ENCODE peak calls at places on chromosomes 2 and 18, in nine cellular contexts. One of them, this sample, is unnamed.

GRCh38 chr2:225994748-225995405 is 595.4 kb downstream of the NYAP2 start:
- DNase-seq in psoas muscle: no peak
- DNase-seq in stimulated activated CD8-positive, alpha-beta memory T cell treated with anti-CD3 and anti-CD28 coated beads, Interleukin-15, amount 100 ng/mL, for 24 hours: no peak
- DNase-seq in breast epithelium: no peak
- DNase-seq in omental fat pad: no peak
- DNase-seq in cerebellum: no peak
- DNase-seq in HFF-Myc: peak
- DNase-seq in activated CD4-positive, alpha-beta T cell treated with anti-CD3 and anti-CD28 coated beads for 36 hours: no peak
- DNase-seq in astrocyte: peak
- DNase-seq in this sample: no peak

GRCh38 chr2:207502199-207502598 is 27.6 kb upstream of the CREB1 start:
- DNase-seq in stimulated activated CD8-positive, alpha-beta memory T cell treated with anti-CD3 and anti-CD28 coated beads, Interleukin-15, amount 100 ng/mL, for 24 hours: no peak
- DNase-seq in omental fat pad: no peak
- DNase-seq in cerebellum: no peak
- DNase-seq in astrocyte: no peak
- DNase-seq in psoas muscle: no peak
- DNase-seq in HFF-Myc: no peak
- DNase-seq in breast epithelium: no peak
- DNase-seq in activated CD4-positive, alpha-beta T cell treated with anti-CD3 and anti-CD28 coated beads for 36 hours: no peak
- DNase-seq in this sample: no peak

GRCh38 chr2:48346124-48346536 is 183.8 kb upstream of the STON1 start:
- DNase-seq in omental fat pad: no peak
- DNase-seq in astrocyte: peak
- DNase-seq in breast epithelium: no peak
- DNase-seq in activated CD4-positive, alpha-beta T cell treated with anti-CD3 and anti-CD28 coated beads for 36 hours: no peak
- DNase-seq in cerebellum: peak
- DNase-seq in psoas muscle: peak
- DNase-seq in stimulated activated CD8-positive, alpha-beta memory T cell treated with anti-CD3 and anti-CD28 coated beads, Interleukin-15, amount 100 ng/mL, for 24 hours: no peak
- DNase-seq in HFF-Myc: peak
- DNase-seq in this sample: no peak

GRCh38 chr2:241730679-241731293 is 3.6 kb upstream of the D2HGDH start:
- DNase-seq in psoas muscle: no peak
- DNase-seq in HFF-Myc: no peak
- DNase-seq in activated CD4-positive, alpha-beta T cell treated with anti-CD3 and anti-CD28 coated beads for 36 hours: peak
- DNase-seq in stimulated activated CD8-positive, alpha-beta memory T cell treated with anti-CD3 and anti-CD28 coated beads, Interleukin-15, amount 100 ng/mL, for 24 hours: no peak
- DNase-seq in astrocyte: no peak
- DNase-seq in breast epithelium: no peak
- DNase-seq in cerebellum: no peak
- DNase-seq in omental fat pad: no peak
- DNase-seq in this sample: no peak

GRCh38 chr18:58201728-58202405 is 157.8 kb downstream of the NEDD4L start:
- DNase-seq in activated CD4-positive, alpha-beta T cell treated with anti-CD3 and anti-CD28 coated beads for 36 hours: no peak
- DNase-seq in omental fat pad: no peak
- DNase-seq in cerebellum: no peak
- DNase-seq in stimulated activated CD8-positive, alpha-beta memory T cell treated with anti-CD3 and anti-CD28 coated beads, Interleukin-15, amount 100 ng/mL, for 24 hours: no peak
- DNase-seq in HFF-Myc: no peak
- DNase-seq in psoas muscle: no peak
- DNase-seq in astrocyte: no peak
- DNase-seq in breast epithelium: no peak
- DNase-seq in this sample: no peak

GRCh38 chr2:138239902-138240595 is 261.5 kb upstream of the SPOPL start:
- DNase-seq in HFF-Myc: no peak
- DNase-seq in astrocyte: peak
- DNase-seq in omental fat pad: no peak
- DNase-seq in cerebellum: no peak
- DNase-seq in activated CD4-positive, alpha-beta T cell treated with anti-CD3 and anti-CD28 coated beads for 36 hours: no peak
- DNase-seq in breast epithelium: no peak
- DNase-seq in psoas muscle: no peak
- DNase-seq in stimulated activated CD8-positive, alpha-beta memory T cell treated with anti-CD3 and anti-CD28 coated beads, Interleukin-15, amount 100 ng/mL, for 24 hours: no peak
- DNase-seq in this sample: no peak

GRCh38 chr2:184199274-184199673 is 399.1 kb upstream of the ZNF804A start:
- DNase-seq in activated CD4-positive, alpha-beta T cell treated with anti-CD3 and anti-CD28 coated beads for 36 hours: no peak
- DNase-seq in psoas muscle: no peak
- DNase-seq in stimulated activated CD8-positive, alpha-beta memory T cell treated with anti-CD3 and anti-CD28 coated beads, Interleukin-15, amount 100 ng/mL, for 24 hours: no peak
- DNase-seq in cerebellum: no peak
- DNase-seq in HFF-Myc: no peak
- DNase-seq in omental fat pad: no peak
- DNase-seq in astrocyte: no peak
- DNase-seq in breast epithelium: no peak
- DNase-seq in this sample: no peak

GRCh38 chr18:73511751-73512525 is 635.7 kb downstream of the FBXO15 start:
- DNase-seq in stimulated activated CD8-positive, alpha-beta memory T cell treated with anti-CD3 and anti-CD28 coated beads, Interleukin-15, amount 100 ng/mL, for 24 hours: no peak
- DNase-seq in HFF-Myc: no peak
- DNase-seq in activated CD4-positive, alpha-beta T cell treated with anti-CD3 and anti-CD28 coated beads for 36 hours: no peak
- DNase-seq in cerebellum: no peak
- DNase-seq in astrocyte: peak
- DNase-seq in psoas muscle: no peak
- DNase-seq in breast epithelium: no peak
- DNase-seq in omental fat pad: no peak
- DNase-seq in this sample: no peak

GRCh38 chr2:159012142-159012541 is 43.7 kb downstream of the TANC1 start:
- DNase-seq in HFF-Myc: no peak
- DNase-seq in activated CD4-positive, alpha-beta T cell treated with anti-CD3 and anti-CD28 coated beads for 36 hours: no peak
- DNase-seq in omental fat pad: no peak
- DNase-seq in cerebellum: no peak
- DNase-seq in astrocyte: no peak
- DNase-seq in breast epithelium: no peak
- DNase-seq in psoas muscle: no peak
- DNase-seq in stimulated activated CD8-positive, alpha-beta memory T cell treated with anti-CD3 and anti-CD28 coated beads, Interleukin-15, amount 100 ng/mL, for 24 hours: no peak
- DNase-seq in this sample: no peak

GRCh38 chr18:22195052-22195451 is 25.7 kb downstream of the GATA6 start:
- DNase-seq in breast epithelium: no peak
- DNase-seq in cerebellum: no peak
- DNase-seq in HFF-Myc: no peak
- DNase-seq in activated CD4-positive, alpha-beta T cell treated with anti-CD3 and anti-CD28 coated beads for 36 hours: no peak
- DNase-seq in psoas muscle: no peak
- DNase-seq in omental fat pad: no peak
- DNase-seq in stimulated activated CD8-positive, alpha-beta memory T cell treated with anti-CD3 and anti-CD28 coated beads, Interleukin-15, amount 100 ng/mL, for 24 hours: no peak
- DNase-seq in astrocyte: no peak
- DNase-seq in this sample: no peak

GRCh38 chr18:53795061-53795460 is 429.4 kb downstream of the MBD2 start:
- DNase-seq in stimulated activated CD8-positive, alpha-beta memory T cell treated with anti-CD3 and anti-CD28 coated beads, Interleukin-15, amount 100 ng/mL, for 24 hours: no peak
- DNase-seq in astrocyte: peak
- DNase-seq in cerebellum: no peak
- DNase-seq in psoas muscle: no peak
- DNase-seq in omental fat pad: no peak
- DNase-seq in HFF-Myc: no peak
- DNase-seq in breast epithelium: no peak
- DNase-seq in activated CD4-positive, alpha-beta T cell treated with anti-CD3 and anti-CD28 coated beads for 36 hours: no peak
- DNase-seq in this sample: no peak

GRCh38 chr18:62741118-62741566 is 25.8 kb downstream of the PHLPP1 start:
- DNase-seq in activated CD4-positive, alpha-beta T cell treated with anti-CD3 and anti-CD28 coated beads for 36 hours: peak
- DNase-seq in psoas muscle: no peak
- DNase-seq in HFF-Myc: peak
- DNase-seq in omental fat pad: no peak
- DNase-seq in cerebellum: no peak
- DNase-seq in astrocyte: peak
- DNase-seq in breast epithelium: no peak
- DNase-seq in stimulated activated CD8-positive, alpha-beta memory T cell treated with anti-CD3 and anti-CD28 coated beads, Interleukin-15, amount 100 ng/mL, for 24 hours: no peak
- DNase-seq in this sample: no peak

GRCh38 chr2:6356127-6356761 is 509.5 kb downstream of the CMPK2 start:
- DNase-seq in breast epithelium: no peak
- DNase-seq in activated CD4-positive, alpha-beta T cell treated with anti-CD3 and anti-CD28 coated beads for 36 hours: no peak
- DNase-seq in omental fat pad: no peak
- DNase-seq in cerebellum: no peak
- DNase-seq in psoas muscle: no peak
- DNase-seq in astrocyte: no peak
- DNase-seq in HFF-Myc: no peak
- DNase-seq in stimulated activated CD8-positive, alpha-beta memory T cell treated with anti-CD3 and anti-CD28 coated beads, Interleukin-15, amount 100 ng/mL, for 24 hours: no peak
- DNase-seq in this sample: no peak

GRCh38 chr2:75010571-75010970 is 52.1 kb downstream of the POLE4 start:
- DNase-seq in astrocyte: no peak
- DNase-seq in stimulated activated CD8-positive, alpha-beta memory T cell treated with anti-CD3 and anti-CD28 coated beads, Interleukin-15, amount 100 ng/mL, for 24 hours: no peak
- DNase-seq in omental fat pad: no peak
- DNase-seq in breast epithelium: no peak
- DNase-seq in psoas muscle: no peak
- DNase-seq in HFF-Myc: no peak
- DNase-seq in cerebellum: no peak
- DNase-seq in activated CD4-positive, alpha-beta T cell treated with anti-CD3 and anti-CD28 coated beads for 36 hours: no peak
- DNase-seq in this sample: no peak

GRCh38 chr2:205405752-205406151 is 276.5 kb upstream of the NRP2 start:
- DNase-seq in stimulated activated CD8-positive, alpha-beta memory T cell treated with anti-CD3 and anti-CD28 coated beads, Interleukin-15, amount 100 ng/mL, for 24 hours: no peak
- DNase-seq in cerebellum: no peak
- DNase-seq in activated CD4-positive, alpha-beta T cell treated with anti-CD3 and anti-CD28 coated beads for 36 hours: no peak
- DNase-seq in HFF-Myc: peak
- DNase-seq in omental fat pad: no peak
- DNase-seq in psoas muscle: no peak
- DNase-seq in astrocyte: peak
- DNase-seq in breast epithelium: no peak
- DNase-seq in this sample: no peak

GRCh38 chr2:207061181-207061580 is 104.6 kb downstream of the KLF7 start:
- DNase-seq in astrocyte: peak
- DNase-seq in breast epithelium: no peak
- DNase-seq in stimulated activated CD8-positive, alpha-beta memory T cell treated with anti-CD3 and anti-CD28 coated beads, Interleukin-15, amount 100 ng/mL, for 24 hours: no peak
- DNase-seq in HFF-Myc: no peak
- DNase-seq in omental fat pad: no peak
- DNase-seq in psoas muscle: no peak
- DNase-seq in cerebellum: no peak
- DNase-seq in activated CD4-positive, alpha-beta T cell treated with anti-CD3 and anti-CD28 coated beads for 36 hours: no peak
- DNase-seq in this sample: no peak

GRCh38 chr2:114797942-114798341 is 355.5 kb downstream of the DPP10 start:
- DNase-seq in stimulated activated CD8-positive, alpha-beta memory T cell treated with anti-CD3 and anti-CD28 coated beads, Interleukin-15, amount 100 ng/mL, for 24 hours: no peak
- DNase-seq in psoas muscle: no peak
- DNase-seq in breast epithelium: no peak
- DNase-seq in omental fat pad: no peak
- DNase-seq in cerebellum: no peak
- DNase-seq in HFF-Myc: no peak
- DNase-seq in astrocyte: no peak
- DNase-seq in activated CD4-positive, alpha-beta T cell treated with anti-CD3 and anti-CD28 coated beads for 36 hours: no peak
- DNase-seq in this sample: no peak

GRCh38 chr18:46283895-46284295 is 179.7 kb downstream of the HAUS1 start:
- DNase-seq in cerebellum: no peak
- DNase-seq in breast epithelium: no peak
- DNase-seq in omental fat pad: no peak
- DNase-seq in psoas muscle: no peak
- DNase-seq in HFF-Myc: no peak
- DNase-seq in activated CD4-positive, alpha-beta T cell treated with anti-CD3 and anti-CD28 coated beads for 36 hours: no peak
- DNase-seq in astrocyte: no peak
- DNase-seq in stimulated activated CD8-positive, alpha-beta memory T cell treated with anti-CD3 and anti-CD28 coated beads, Interleukin-15, amount 100 ng/mL, for 24 hours: no peak
- DNase-seq in this sample: no peak

GRCh38 chr2:168184896-168185513 is 62.4 kb downstream of the STK39 start:
- DNase-seq in HFF-Myc: no peak
- DNase-seq in omental fat pad: no peak
- DNase-seq in cerebellum: no peak
- DNase-seq in activated CD4-positive, alpha-beta T cell treated with anti-CD3 and anti-CD28 coated beads for 36 hours: no peak
- DNase-seq in psoas muscle: no peak
- DNase-seq in stimulated activated CD8-positive, alpha-beta memory T cell treated with anti-CD3 and anti-CD28 coated beads, Interleukin-15, amount 100 ng/mL, for 24 hours: no peak
- DNase-seq in astrocyte: peak
- DNase-seq in breast epithelium: no peak
- DNase-seq in this sample: no peak

GRCh38 chr18:9810216-9810804 is 75.5 kb upstream of the TXNDC2 start:
- DNase-seq in cerebellum: no peak
- DNase-seq in HFF-Myc: no peak
- DNase-seq in omental fat pad: no peak
- DNase-seq in astrocyte: peak
- DNase-seq in stimulated activated CD8-positive, alpha-beta memory T cell treated with anti-CD3 and anti-CD28 coated beads, Interleukin-15, amount 100 ng/mL, for 24 hours: no peak
- DNase-seq in breast epithelium: no peak
- DNase-seq in psoas muscle: no peak
- DNase-seq in activated CD4-positive, alpha-beta T cell treated with anti-CD3 and anti-CD28 coated beads for 36 hours: no peak
- DNase-seq in this sample: no peak

GRCh38 chr2:214679736-214680135 is 129.7 kb downstream of the BARD1 start:
- DNase-seq in omental fat pad: no peak
- DNase-seq in activated CD4-positive, alpha-beta T cell treated with anti-CD3 and anti-CD28 coated beads for 36 hours: no peak
- DNase-seq in stimulated activated CD8-positive, alpha-beta memory T cell treated with anti-CD3 and anti-CD28 coated beads, Interleukin-15, amount 100 ng/mL, for 24 hours: no peak
- DNase-seq in cerebellum: no peak
- DNase-seq in astrocyte: no peak
- DNase-seq in HFF-Myc: no peak
- DNase-seq in breast epithelium: no peak
- DNase-seq in psoas muscle: no peak
- DNase-seq in this sample: no peak

GRCh38 chr2:230457073-230457768 is 41.2 kb downstream of the SP100 start:
- DNase-seq in activated CD4-positive, alpha-beta T cell treated with anti-CD3 and anti-CD28 coated beads for 36 hours: no peak
- DNase-seq in HFF-Myc: no peak
- DNase-seq in cerebellum: no peak
- DNase-seq in stimulated activated CD8-positive, alpha-beta memory T cell treated with anti-CD3 and anti-CD28 coated beads, Interleukin-15, amount 100 ng/mL, for 24 hours: no peak
- DNase-seq in breast epithelium: no peak
- DNase-seq in astrocyte: no peak
- DNase-seq in omental fat pad: no peak
- DNase-seq in psoas muscle: no peak
- DNase-seq in this sample: no peak

GRCh38 chr2:237141556-237141955 is 55.9 kb downstream of the COPS8 start:
- DNase-seq in omental fat pad: no peak
- DNase-seq in breast epithelium: no peak
- DNase-seq in astrocyte: peak
- DNase-seq in psoas muscle: peak
- DNase-seq in activated CD4-positive, alpha-beta T cell treated with anti-CD3 and anti-CD28 coated beads for 36 hours: no peak
- DNase-seq in stimulated activated CD8-positive, alpha-beta memory T cell treated with anti-CD3 and anti-CD28 coated beads, Interleukin-15, amount 100 ng/mL, for 24 hours: no peak
- DNase-seq in HFF-Myc: no peak
- DNase-seq in cerebellum: no peak
- DNase-seq in this sample: no peak

GRCh38 chr2:184555352-184555751 is 43.0 kb upstream of the ZNF804A start:
- DNase-seq in omental fat pad: no peak
- DNase-seq in astrocyte: no peak
- DNase-seq in HFF-Myc: no peak
- DNase-seq in activated CD4-positive, alpha-beta T cell treated with anti-CD3 and anti-CD28 coated beads for 36 hours: no peak
- DNase-seq in breast epithelium: no peak
- DNase-seq in stimulated activated CD8-positive, alpha-beta memory T cell treated with anti-CD3 and anti-CD28 coated beads, Interleukin-15, amount 100 ng/mL, for 24 hours: no peak
- DNase-seq in cerebellum: no peak
- DNase-seq in psoas muscle: no peak
- DNase-seq in this sample: no peak

GRCh38 chr2:128637481-128638155 is 318.9 kb upstream of the HS6ST1 start:
- DNase-seq in breast epithelium: peak
- DNase-seq in HFF-Myc: no peak
- DNase-seq in astrocyte: no peak
- DNase-seq in cerebellum: no peak
- DNase-seq in stimulated activated CD8-positive, alpha-beta memory T cell treated with anti-CD3 and anti-CD28 coated beads, Interleukin-15, amount 100 ng/mL, for 24 hours: no peak
- DNase-seq in activated CD4-positive, alpha-beta T cell treated with anti-CD3 and anti-CD28 coated beads for 36 hours: no peak
- DNase-seq in omental fat pad: no peak
- DNase-seq in psoas muscle: no peak
- DNase-seq in this sample: no peak

GRCh38 chr18:71450258-71450657 is 1093.9 kb downstream of the CBLN2 start:
- DNase-seq in HFF-Myc: no peak
- DNase-seq in stimulated activated CD8-positive, alpha-beta memory T cell treated with anti-CD3 and anti-CD28 coated beads, Interleukin-15, amount 100 ng/mL, for 24 hours: no peak
- DNase-seq in cerebellum: no peak
- DNase-seq in activated CD4-positive, alpha-beta T cell treated with anti-CD3 and anti-CD28 coated beads for 36 hours: no peak
- DNase-seq in breast epithelium: no peak
- DNase-seq in omental fat pad: no peak
- DNase-seq in psoas muscle: no peak
- DNase-seq in astrocyte: no peak
- DNase-seq in this sample: no peak